ENCODE peak calls at places on chromosomes 11 and 22, in ten cellular contexts. One of them, this sample, is unnamed.

GRCh38 chr11:44235765-44236201 is 74.2 kb downstream of the ALX4 start:
- DNase-seq in activated CD8-positive, alpha-beta T cell treated with anti-CD3 and anti-CD28 coated beads for 36 hours: no peak
- DNase-seq in Peyer's patch: no peak
- DNase-seq in bronchial epithelial cell: no peak
- DNase-seq in fibroblast of lung: peak
- DNase-seq in nephron progenitor cell: peak
- DNase-seq in AG09319: no peak
- DNase-seq in lower lobe of right lung: no peak
- DNase-seq in OCI-LY7: no peak
- DNase-seq in transverse colon: no peak
- DNase-seq in this sample: no peak

GRCh38 chr22:32836286-32836859 is 34.9 kb downstream of the TIMP3 start:
- DNase-seq in lower lobe of right lung: no peak
- DNase-seq in Peyer's patch: no peak
- DNase-seq in fibroblast of lung: no peak
- DNase-seq in OCI-LY7: peak
- DNase-seq in activated CD8-positive, alpha-beta T cell treated with anti-CD3 and anti-CD28 coated beads for 36 hours: peak
- DNase-seq in nephron progenitor cell: no peak
- DNase-seq in bronchial epithelial cell: no peak
- DNase-seq in AG09319: no peak
- DNase-seq in transverse colon: no peak
- DNase-seq in this sample: peak

GRCh38 chr11:76644591-76644990 is 26.0 kb downstream of the LRRC32 start:
- DNase-seq in AG09319: no peak
- DNase-seq in bronchial epithelial cell: peak
- DNase-seq in OCI-LY7: no peak
- DNase-seq in transverse colon: no peak
- DNase-seq in lower lobe of right lung: no peak
- DNase-seq in activated CD8-positive, alpha-beta T cell treated with anti-CD3 and anti-CD28 coated beads for 36 hours: peak
- DNase-seq in nephron progenitor cell: no peak
- DNase-seq in fibroblast of lung: no peak
- DNase-seq in Peyer's patch: no peak
- DNase-seq in this sample: no peak

GRCh38 chr11:128324531-128325141 is 262.7 kb downstream of the ETS1 start:
- DNase-seq in nephron progenitor cell: no peak
- DNase-seq in OCI-LY7: no peak
- DNase-seq in lower lobe of right lung: no peak
- DNase-seq in fibroblast of lung: no peak
- DNase-seq in AG09319: no peak
- DNase-seq in activated CD8-positive, alpha-beta T cell treated with anti-CD3 and anti-CD28 coated beads for 36 hours: peak
- DNase-seq in transverse colon: peak
- DNase-seq in Peyer's patch: peak
- DNase-seq in bronchial epithelial cell: no peak
- DNase-seq in this sample: no peak

GRCh38 chr11:35330924-35331323 is 88.4 kb downstream of the SLC1A2 start:
- DNase-seq in bronchial epithelial cell: no peak
- DNase-seq in fibroblast of lung: no peak
- DNase-seq in OCI-LY7: no peak
- DNase-seq in lower lobe of right lung: no peak
- DNase-seq in nephron progenitor cell: no peak
- DNase-seq in activated CD8-positive, alpha-beta T cell treated with anti-CD3 and anti-CD28 coated beads for 36 hours: peak
- DNase-seq in transverse colon: no peak
- DNase-seq in AG09319: no peak
- DNase-seq in Peyer's patch: peak
- DNase-seq in this sample: no peak

GRCh38 chr11:108685419-108686161 is 20.7 kb downstream of the DDX10 start:
- DNase-seq in transverse colon: no peak
- DNase-seq in OCI-LY7: no peak
- DNase-seq in bronchial epithelial cell: no peak
- DNase-seq in AG09319: no peak
- DNase-seq in Peyer's patch: no peak
- DNase-seq in nephron progenitor cell: no peak
- DNase-seq in fibroblast of lung: no peak
- DNase-seq in lower lobe of right lung: no peak
- DNase-seq in activated CD8-positive, alpha-beta T cell treated with anti-CD3 and anti-CD28 coated beads for 36 hours: no peak
- DNase-seq in this sample: no peak

GRCh38 chr22:39654959-39655579 is 84.5 kb downstream of the CACNA1I start:
- DNase-seq in lower lobe of right lung: no peak
- DNase-seq in AG09319: no peak
- DNase-seq in fibroblast of lung: no peak
- DNase-seq in nephron progenitor cell: no peak
- DNase-seq in transverse colon: no peak
- DNase-seq in activated CD8-positive, alpha-beta T cell treated with anti-CD3 and anti-CD28 coated beads for 36 hours: peak
- DNase-seq in Peyer's patch: no peak
- DNase-seq in bronchial epithelial cell: no peak
- DNase-seq in OCI-LY7: peak
- DNase-seq in this sample: no peak

GRCh38 chr11:42462558-42463310 is 849.1 kb upstream of the API5 start:
- DNase-seq in fibroblast of lung: no peak
- DNase-seq in Peyer's patch: no peak
- DNase-seq in OCI-LY7: no peak
- DNase-seq in transverse colon: no peak
- DNase-seq in bronchial epithelial cell: peak
- DNase-seq in AG09319: no peak
- DNase-seq in activated CD8-positive, alpha-beta T cell treated with anti-CD3 and anti-CD28 coated beads for 36 hours: no peak
- DNase-seq in lower lobe of right lung: no peak
- DNase-seq in nephron progenitor cell: no peak
- DNase-seq in this sample: no peak

DNA sequence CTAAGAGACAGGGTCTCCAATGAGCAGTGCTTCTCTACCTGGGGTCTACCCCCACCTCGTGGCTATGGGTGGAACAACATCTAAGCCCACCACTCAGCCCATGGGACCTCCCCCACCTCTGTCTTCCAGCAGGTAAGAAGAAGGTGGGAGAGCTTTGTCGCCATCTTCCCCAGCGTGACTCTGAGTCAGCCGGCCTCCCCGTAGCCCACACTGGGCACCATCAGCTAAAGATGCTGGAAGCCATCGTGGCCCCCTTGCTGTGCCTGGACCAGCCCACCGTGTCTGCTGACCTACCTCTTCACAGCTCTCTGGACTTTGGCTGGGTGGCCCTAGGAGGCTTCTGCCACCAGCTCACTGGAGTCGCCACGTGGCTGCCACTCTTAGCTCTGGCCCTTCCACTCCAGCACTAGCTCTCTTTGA is 954 bp downstream of the C11orf86 start:
- DNase-seq in fibroblast of lung: peak
- DNase-seq in activated CD8-positive, alpha-beta T cell treated with anti-CD3 and anti-CD28 coated beads for 36 hours: peak
- DNase-seq in Peyer's patch: no peak
- DNase-seq in bronchial epithelial cell: no peak
- DNase-seq in nephron progenitor cell: peak
- DNase-seq in lower lobe of right lung: no peak
- DNase-seq in transverse colon: no peak
- DNase-seq in AG09319: no peak
- DNase-seq in OCI-LY7: peak
- DNase-seq in this sample: peak
- TF ChIP-seq CTCF in fibroblast of lung: peak
- TF ChIP-seq CTCF in activated CD8-positive, alpha-beta T cell treated with anti-CD3 and anti-CD28 coated beads for 36 hours: peak
- TF ChIP-seq CTCF in Peyer's patch: peak
- TF ChIP-seq CTCF in bronchial epithelial cell: peak
- TF ChIP-seq CTCF in nephron progenitor cell: peak
- TF ChIP-seq CTCF in lower lobe of right lung: peak
- TF ChIP-seq CTCF in transverse colon: peak
- TF ChIP-seq CTCF in AG09319: peak
- TF ChIP-seq CTCF in OCI-LY7: peak
- TF ChIP-seq CTCF in this sample: peak

GRCh38 chr11:12470236-12470635 is 92.9 kb downstream of the PARVA start:
- DNase-seq in nephron progenitor cell: no peak
- DNase-seq in fibroblast of lung: no peak
- DNase-seq in bronchial epithelial cell: no peak
- DNase-seq in AG09319: no peak
- DNase-seq in OCI-LY7: no peak
- DNase-seq in lower lobe of right lung: no peak
- DNase-seq in transverse colon: no peak
- DNase-seq in Peyer's patch: no peak
- DNase-seq in activated CD8-positive, alpha-beta T cell treated with anti-CD3 and anti-CD28 coated beads for 36 hours: no peak
- DNase-seq in this sample: no peak

GRCh38 chr11:12469451-12469850 is 92.1 kb downstream of the PARVA start:
- DNase-seq in bronchial epithelial cell: no peak
- DNase-seq in fibroblast of lung: peak
- DNase-seq in nephron progenitor cell: no peak
- DNase-seq in AG09319: no peak
- DNase-seq in OCI-LY7: no peak
- DNase-seq in activated CD8-positive, alpha-beta T cell treated with anti-CD3 and anti-CD28 coated beads for 36 hours: no peak
- DNase-seq in transverse colon: no peak
- DNase-seq in lower lobe of right lung: no peak
- DNase-seq in Peyer's patch: no peak
- DNase-seq in this sample: no peak

GRCh38 chr11:12464303-12464702 is 86.9 kb downstream of the PARVA start:
- DNase-seq in Peyer's patch: no peak
- DNase-seq in lower lobe of right lung: no peak
- DNase-seq in bronchial epithelial cell: no peak
- DNase-seq in nephron progenitor cell: no peak
- DNase-seq in activated CD8-positive, alpha-beta T cell treated with anti-CD3 and anti-CD28 coated beads for 36 hours: no peak
- DNase-seq in AG09319: no peak
- DNase-seq in transverse colon: no peak
- DNase-seq in OCI-LY7: no peak
- DNase-seq in fibroblast of lung: no peak
- DNase-seq in this sample: no peak

GRCh38 chr11:12465332-12465731 is 88.0 kb downstream of the PARVA start:
- DNase-seq in activated CD8-positive, alpha-beta T cell treated with anti-CD3 and anti-CD28 coated beads for 36 hours: no peak
- DNase-seq in AG09319: no peak
- DNase-seq in bronchial epithelial cell: no peak
- DNase-seq in lower lobe of right lung: no peak
- DNase-seq in fibroblast of lung: no peak
- DNase-seq in transverse colon: no peak
- DNase-seq in OCI-LY7: no peak
- DNase-seq in nephron progenitor cell: no peak
- DNase-seq in Peyer's patch: no peak
- DNase-seq in this sample: no peak

DNA sequence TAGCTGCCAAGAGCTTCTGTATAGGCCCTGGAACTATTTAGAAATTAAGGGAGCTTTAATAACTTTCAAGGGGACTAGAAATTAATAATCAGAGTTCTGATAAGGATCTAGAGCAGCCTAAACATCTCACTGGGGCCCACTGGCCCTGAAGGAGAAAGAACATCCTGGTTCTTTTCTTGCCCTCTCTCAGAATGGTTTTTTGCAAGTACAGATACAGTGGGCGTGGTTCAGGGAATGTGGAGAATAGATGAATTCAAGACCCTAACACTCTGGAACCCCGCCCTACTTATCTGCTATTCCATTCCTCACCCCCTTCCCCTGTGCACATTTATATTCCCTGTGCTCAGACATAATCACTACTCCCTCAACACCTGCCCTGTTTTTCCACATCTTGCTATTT is 90.2 kb downstream of the PARVA start:
- DNase-seq in OCI-LY7: no peak
- DNase-seq in bronchial epithelial cell: no peak
- DNase-seq in Peyer's patch: no peak
- DNase-seq in fibroblast of lung: no peak
- DNase-seq in lower lobe of right lung: no peak
- DNase-seq in transverse colon: no peak
- DNase-seq in nephron progenitor cell: no peak
- DNase-seq in AG09319: no peak
- DNase-seq in activated CD8-positive, alpha-beta T cell treated with anti-CD3 and anti-CD28 coated beads for 36 hours: no peak
- DNase-seq in this sample: no peak
- TF ChIP-seq CTCF in OCI-LY7: no peak
- TF ChIP-seq CTCF in bronchial epithelial cell: no peak
- TF ChIP-seq CTCF in Peyer's patch: no peak
- TF ChIP-seq CTCF in fibroblast of lung: no peak
- TF ChIP-seq CTCF in lower lobe of right lung: no peak
- TF ChIP-seq CTCF in transverse colon: no peak
- TF ChIP-seq CTCF in nephron progenitor cell: no peak
- TF ChIP-seq CTCF in AG09319: no peak
- TF ChIP-seq CTCF in activated CD8-positive, alpha-beta T cell treated with anti-CD3 and anti-CD28 coated beads for 36 hours: no peak
- TF ChIP-seq CTCF in this sample: no peak

GRCh38 chr11:10405858-10406592 is 49.0 kb upstream of the AMPD3 start:
- DNase-seq in bronchial epithelial cell: peak
- DNase-seq in lower lobe of right lung: peak
- DNase-seq in transverse colon: peak
- DNase-seq in activated CD8-positive, alpha-beta T cell treated with anti-CD3 and anti-CD28 coated beads for 36 hours: peak
- DNase-seq in nephron progenitor cell: peak
- DNase-seq in Peyer's patch: peak
- DNase-seq in AG09319: peak
- DNase-seq in OCI-LY7: peak
- DNase-seq in fibroblast of lung: peak
- DNase-seq in this sample: peak
- TF ChIP-seq CTCF in bronchial epithelial cell: peak
- TF ChIP-seq CTCF in lower lobe of right lung: peak
- TF ChIP-seq CTCF in transverse colon: peak
- TF ChIP-seq CTCF in activated CD8-positive, alpha-beta T cell treated with anti-CD3 and anti-CD28 coated beads for 36 hours: peak
- TF ChIP-seq CTCF in nephron progenitor cell: peak
- TF ChIP-seq CTCF in Peyer's patch: peak
- TF ChIP-seq CTCF in AG09319: peak
- TF ChIP-seq CTCF in OCI-LY7: peak
- TF ChIP-seq CTCF in fibroblast of lung: peak
- TF ChIP-seq CTCF in this sample: no peak

GRCh38 chr22:45993143-45993692 is 16.3 kb upstream of the WNT7B start:
- DNase-seq in AG09319: no peak
- DNase-seq in Peyer's patch: no peak
- DNase-seq in lower lobe of right lung: no peak
- DNase-seq in nephron progenitor cell: no peak
- DNase-seq in fibroblast of lung: no peak
- DNase-seq in activated CD8-positive, alpha-beta T cell treated with anti-CD3 and anti-CD28 coated beads for 36 hours: no peak
- DNase-seq in bronchial epithelial cell: no peak
- DNase-seq in transverse colon: no peak
- DNase-seq in OCI-LY7: no peak
- DNase-seq in this sample: no peak

GRCh38 chr22:45991108-45991507 is 14.1 kb upstream of the WNT7B start:
- DNase-seq in lower lobe of right lung: no peak
- DNase-seq in transverse colon: no peak
- DNase-seq in Peyer's patch: no peak
- DNase-seq in AG09319: no peak
- DNase-seq in activated CD8-positive, alpha-beta T cell treated with anti-CD3 and anti-CD28 coated beads for 36 hours: no peak
- DNase-seq in OCI-LY7: no peak
- DNase-seq in nephron progenitor cell: no peak
- DNase-seq in fibroblast of lung: no peak
- DNase-seq in bronchial epithelial cell: no peak
- DNase-seq in this sample: no peak

GRCh38 chr22:45994516-45995404 is 17.8 kb upstream of the WNT7B start:
- DNase-seq in fibroblast of lung: peak
- DNase-seq in AG09319: no peak
- DNase-seq in transverse colon: peak
- DNase-seq in lower lobe of right lung: peak
- DNase-seq in activated CD8-positive, alpha-beta T cell treated with anti-CD3 and anti-CD28 coated beads for 36 hours: peak
- DNase-seq in OCI-LY7: peak
- DNase-seq in nephron progenitor cell: peak
- DNase-seq in Peyer's patch: peak
- DNase-seq in bronchial epithelial cell: no peak
- DNase-seq in this sample: peak

GRCh38 chr22:45993841-45994240 is 16.9 kb upstream of the WNT7B start:
- DNase-seq in activated CD8-positive, alpha-beta T cell treated with anti-CD3 and anti-CD28 coated beads for 36 hours: no peak
- DNase-seq in nephron progenitor cell: no peak
- DNase-seq in OCI-LY7: no peak
- DNase-seq in lower lobe of right lung: no peak
- DNase-seq in AG09319: no peak
- DNase-seq in fibroblast of lung: no peak
- DNase-seq in Peyer's patch: no peak
- DNase-seq in bronchial epithelial cell: no peak
- DNase-seq in transverse colon: no peak
- DNase-seq in this sample: no peak

DNA sequence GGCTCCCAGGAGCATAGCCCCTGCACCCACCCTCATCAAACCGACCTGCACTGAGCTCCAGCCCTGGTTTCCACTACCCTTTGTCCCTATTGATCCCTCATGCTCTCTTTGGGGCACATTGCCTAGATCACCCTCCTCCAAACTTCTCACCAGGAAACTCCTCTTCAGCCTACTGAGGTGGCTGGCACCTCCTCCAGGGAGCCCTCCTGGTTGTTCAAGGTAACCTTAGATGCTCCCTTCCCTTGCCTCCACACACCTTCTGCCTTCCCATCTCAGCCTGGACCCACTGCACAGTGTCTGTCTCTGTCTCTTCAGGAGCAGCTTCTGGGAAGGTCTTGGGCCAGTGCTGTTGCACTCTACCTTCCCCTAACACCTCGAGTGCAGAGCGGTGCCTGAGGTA is 15.8 kb upstream of the WNT7B start:
- DNase-seq in lower lobe of right lung: no peak
- DNase-seq in fibroblast of lung: no peak
- DNase-seq in OCI-LY7: no peak
- DNase-seq in AG09319: no peak
- DNase-seq in transverse colon: no peak
- DNase-seq in activated CD8-positive, alpha-beta T cell treated with anti-CD3 and anti-CD28 coated beads for 36 hours: no peak
- DNase-seq in Peyer's patch: no peak
- DNase-seq in bronchial epithelial cell: no peak
- DNase-seq in nephron progenitor cell: no peak
- DNase-seq in this sample: no peak
- TF ChIP-seq CTCF in lower lobe of right lung: no peak
- TF ChIP-seq CTCF in fibroblast of lung: no peak
- TF ChIP-seq CTCF in OCI-LY7: no peak
- TF ChIP-seq CTCF in AG09319: no peak
- TF ChIP-seq CTCF in transverse colon: no peak
- TF ChIP-seq CTCF in activated CD8-positive, alpha-beta T cell treated with anti-CD3 and anti-CD28 coated beads for 36 hours: no peak
- TF ChIP-seq CTCF in Peyer's patch: no peak
- TF ChIP-seq CTCF in bronchial epithelial cell: no peak
- TF ChIP-seq CTCF in nephron progenitor cell: no peak
- TF ChIP-seq CTCF in this sample: no peak

This sample was measured in Calu3.